ENCODE peak calls at places on chromosomes 1 and 21, in eight cellular contexts. E is GM23248; T is prostate gland; L is tibial nerve; Y is CD8-positive, alpha-beta T cell; I is neuronal stem cell; D is aorta; X is adrenal gland. W is an unnamed sample. For H3K4me1, the result is how much of the 10 kb centered on the place peaks cover.

GRCh38 chr1:204267191-204267601 is 53.4 kb upstream of the GOLT1A start:
- DNase-seq in E (no peak), T (no peak), L (no peak), Y (no peak), I (no peak), D (no peak), X (no peak), W (no peak)

GRCh38 chr21:25691931-25692330 is 42.8 kb downstream of the ATP5PF start:
- DNase-seq in E (no peak), T (no peak), L (no peak), Y (no peak), I (no peak), D (no peak), X (no peak), W (no peak)

GRCh38 chr1:14261395-14261794 is 337.1 kb upstream of the KAZN start:
- DNase-seq in E (no peak), T (no peak), L (no peak), Y (no peak), I (no peak), D (no peak), X (no peak), W (no peak)

GRCh38 chr1:202230061-202230938 is 36.7 kb downstream of the LGR6 start:
- DNase-seq in E (no peak), T (no peak), L (no peak), Y (no peak), I (no peak), D (no peak), X (no peak), W (no peak)

GRCh38 chr1:37814257-37814656 is 6.2 kb upstream of the YRDC start:
- DNase-seq in E (peak), T (no peak), L (no peak), Y (no peak), I (no peak), D (no peak), X (no peak), W (no peak)

GRCh38 chr1:15975358-15975804 is 520 bp downstream of the ZBTB17 start:
- DNase-seq in E (peak), T (no peak), L (no peak), Y (peak), I (no peak), D (no peak), X (peak), W (no peak)

GRCh38 chr1:7827134-7827955 is 25.5 kb downstream of the UTS2 start:
- DNase-seq in E (no peak), T (no peak), L (no peak), Y (peak), I (no peak), D (peak), X (no peak), W (no peak)

GRCh38 chr1:159911668-159912067 is 11.7 kb upstream of the CFAP45 start:
- DNase-seq in E (no peak), T (no peak), L (no peak), Y (no peak), I (no peak), D (peak), X (no peak), W (no peak)

GRCh38 chr1:202599669-202600431 is 110.4 kb downstream of the SYT2 start:
- DNase-seq in E (peak), T (peak), L (peak), Y (no peak), I (peak), D (peak), X (peak), W (peak)

GRCh38 chr1:229562686-229563085 is 4.2 kb upstream of the ABCB10 start:
- DNase-seq in E (no peak), T (no peak), L (no peak), Y (no peak), I (no peak), D (no peak), X (no peak), W (no peak)

GRCh38 chr1:33460947-33461629 is 11.4 kb upstream of the ZSCAN20 start:
- DNase-seq in E (no peak), T (no peak), L (peak), Y (no peak), I (no peak), D (peak), X (no peak), W (no peak)

GRCh38 chr1:151977662-151978230 is 15.9 kb downstream of the S100A10 start:
- DNase-seq in E (no peak), T (no peak), L (no peak), Y (no peak), I (no peak), D (no peak), X (no peak), W (no peak)

GRCh38 chr21:33205476-33205875 is 24.3 kb upstream of the IFNAR2 start:
- DNase-seq in E (no peak), T (no peak), L (no peak), Y (peak), I (no peak), D (no peak), X (no peak), W (no peak)

GRCh38 chr1:197485790-197486189 is 217.7 kb downstream of the CRB1 start:
- DNase-seq in E (no peak), T (no peak), L (no peak), Y (no peak), I (no peak), D (no peak), X (no peak), W (peak)

GRCh38 chr1:236603896-236604217 is 459 bp downstream of the HEATR1 start:
- DNase-seq in E (peak), T (no peak), L (no peak), Y (peak), I (peak), D (no peak), X (peak), W (no peak)

GRCh38 chr1:162388615-162389014 is 7.1 kb downstream of the C1orf226 start:
- DNase-seq in E (no peak), T (no peak), L (no peak), Y (no peak), I (no peak), D (no peak), X (no peak), W (no peak)

GRCh38 chr1:157193219-157193618 is 55.0 kb upstream of the ETV3 start:
- DNase-seq in E (no peak), T (no peak), L (no peak), Y (no peak), I (no peak), D (no peak), X (no peak), W (no peak)

GRCh38 chr1:17635811-17636210 is 96.3 kb downstream of the ARHGEF10L start:
- DNase-seq in E (no peak), T (no peak), L (peak), Y (no peak), I (no peak), D (peak), X (peak), W (no peak)

GRCh38 chr21:16072692-16073091 is 342.9 kb downstream of the USP25 start:
- DNase-seq in E (peak), T (no peak), L (no peak), Y (no peak), I (no peak), D (no peak), X (no peak), W (no peak)

GRCh38 chr1:95201905-95202304 is 32.1 kb upstream of the RWDD3 start:
- DNase-seq in E (no peak), T (no peak), L (no peak), Y (no peak), I (no peak), D (no peak), X (no peak), W (no peak)

GRCh38 chr21:45409466-45410150 is 4.6 kb downstream of the COL18A1 start:
- DNase-seq in E (no peak), T (peak), L (no peak), Y (no peak), I (no peak), D (peak), X (peak), W (no peak)

GRCh38 chr1:39917825-39918224 is 16.1 kb upstream of the MYCL start:
- DNase-seq in E (no peak), T (no peak), L (no peak), Y (no peak), I (no peak), D (no peak), X (no peak), W (no peak)

GRCh38 chr1:63352736-63353135 is 14.7 kb upstream of the ALG6 start:
- DNase-seq in E (no peak), T (no peak), L (no peak), Y (no peak), I (no peak), D (no peak), X (no peak), W (no peak)

GRCh38 chr1:30511563-30512252 is 211.7 kb downstream of the MATN1 start:
- DNase-seq in E (peak), T (no peak), L (no peak), Y (no peak), I (no peak), D (no peak), X (no peak), W (peak)

GRCh38 chr1:41687007-41687406 is 202.5 kb upstream of the EDN2 start:
- DNase-seq in E (no peak), T (no peak), L (no peak), Y (no peak), I (no peak), D (no peak), X (no peak), W (no peak)
- H3K4me1 ChIP-seq in E (under half), T (under half), L (under half), Y (under half), I (under half), D (under half), X (under half), W (under half)

GRCh38 chr1:114756009-114756892 is 1.5 kb downstream of the CSDE1 start:
- DNase-seq in E (peak), T (no peak), L (no peak), Y (no peak), I (no peak), D (no peak), X (no peak), W (no peak)

GRCh38 chr1:114757455-114758250 is at the start of gene CSDE1:
- DNase-seq in E (peak), T (peak), L (peak), Y (peak), I (peak), D (peak), X (peak), W (peak)

GRCh38 chr1:114756949-114757454 is 782 bp downstream of the CSDE1 start:
- DNase-seq in E (peak), T (peak), L (peak), Y (no peak), I (no peak), D (peak), X (peak), W (peak)

GRCh38 chr1:114753143-114753542 is 4.6 kb downstream of the CSDE1 start:
- DNase-seq in E (no peak), T (no peak), L (no peak), Y (no peak), I (no peak), D (no peak), X (no peak), W (no peak)

GRCh38 chr1:114755006-114755936 is 2.5 kb downstream of the CSDE1 start:
- DNase-seq in E (peak), T (no peak), L (no peak), Y (no peak), I (no peak), D (no peak), X (no peak), W (peak)
- H3K4me1 ChIP-seq in E (under half), T (under half), L (under half), Y (half or more), I (under half), D (under half), X (under half), W (under half)

GRCh38 chr1:21933397-21934248 is 3.5 kb downstream of the HSPG2 start:
- DNase-seq in E (peak), T (peak), L (no peak), Y (no peak), I (no peak), D (peak), X (peak), W (peak)

GRCh38 chr1:21929951-21930615 is 7.0 kb downstream of the HSPG2 start:
- DNase-seq in E (no peak), T (no peak), L (no peak), Y (no peak), I (no peak), D (peak), X (no peak), W (no peak)

GRCh38 chr1:21931171-21932093 is 5.7 kb downstream of the HSPG2 start:
- DNase-seq in E (peak), T (no peak), L (peak), Y (no peak), I (no peak), D (peak), X (peak), W (peak)

GRCh38 chr1:21930629-21931170 is 6.4 kb downstream of the HSPG2 start:
- DNase-seq in E (no peak), T (no peak), L (no peak), Y (no peak), I (no peak), D (no peak), X (no peak), W (no peak)

GRCh38 chr1:21932127-21932526 is 5.0 kb downstream of the HSPG2 start:
- DNase-seq in E (peak), T (no peak), L (peak), Y (no peak), I (no peak), D (peak), X (peak), W (no peak)
- H3K4me1 ChIP-seq in E (half or more), T (under half), L (under half), Y (under half), I (under half), D (under half), X (half or more), W (half or more)

GRCh38 chr1:1437033-1437903 is 1.8 kb downstream of the VWA1 start:
- DNase-seq in E (no peak), T (no peak), L (no peak), Y (no peak), I (no peak), D (no peak), X (peak), W (no peak)

GRCh38 chr1:1435911-1436633 is 582 bp downstream of the VWA1 start:
- DNase-seq in E (no peak), T (no peak), L (no peak), Y (no peak), I (no peak), D (no peak), X (peak), W (no peak)

GRCh38 chr1:1435094-1435903 is at the start of gene VWA1:
- DNase-seq in E (peak), T (peak), L (peak), Y (peak), I (no peak), D (no peak), X (peak), W (peak)

GRCh38 chr1:1437904-1438376 is 2.5 kb downstream of the VWA1 start:
- DNase-seq in E (peak), T (no peak), L (no peak), Y (no peak), I (no peak), D (no peak), X (no peak), W (no peak)

GRCh38 chr1:1436634-1437032 is 1.1 kb downstream of the VWA1 start:
- DNase-seq in E (no peak), T (no peak), L (no peak), Y (no peak), I (no peak), D (no peak), X (no peak), W (no peak)
- H3K4me1 ChIP-seq in E (under half), T (under half), L (under half), Y (under half), I (under half), D (under half), X (under half), W (under half)

GRCh38 chr1:79204774-79205173 is 198.2 kb upstream of the ADGRL4 start:
- DNase-seq in E (no peak), T (no peak), L (no peak), Y (no peak), I (no peak), D (no peak), X (no peak), W (no peak)
- H3K4me1 ChIP-seq in E (under half), T (under half), L (under half), Y (under half), I (under half), D (under half), X (under half), W (under half)

DNA sequence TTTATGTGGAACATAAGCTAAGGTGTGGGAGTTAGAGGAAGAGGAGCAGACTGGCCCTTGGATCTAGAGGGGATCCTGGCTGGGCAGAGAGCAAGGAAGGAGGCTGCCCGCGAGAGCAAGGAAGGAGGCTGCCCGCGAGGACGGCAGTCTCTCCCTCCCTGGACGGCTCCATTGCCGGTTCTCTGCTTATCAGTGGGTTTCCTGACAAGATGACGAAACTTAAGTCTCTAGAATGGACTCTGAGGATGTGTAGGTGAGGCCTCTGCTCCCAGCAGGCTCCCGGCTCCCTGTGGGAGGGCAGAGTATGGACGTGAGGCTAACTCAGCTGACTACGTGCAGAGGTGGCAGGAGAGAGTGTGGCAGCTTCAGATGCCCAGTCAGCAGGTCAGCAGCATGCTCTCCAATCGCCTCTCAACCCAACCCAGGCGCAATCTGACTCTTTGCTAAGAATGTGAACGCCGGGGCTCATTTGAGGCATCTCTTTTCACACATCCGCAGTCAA is 6.1 kb downstream of the MYBPHL start:
- DNase-seq in E (no peak), T (no peak), L (no peak), Y (no peak), I (no peak), D (no peak), X (no peak), W (no peak)
- H3K4me1 ChIP-seq in E (under half), T (under half), L (under half), Y (under half), I (under half), D (under half), X (under half), W (under half)

GRCh38 chr1:43304287-43304615 is 3.5 kb downstream of the TIE1 start:
- DNase-seq in E (no peak), T (no peak), L (no peak), Y (no peak), I (no peak), D (no peak), X (no peak), W (no peak)
- H3K4me1 ChIP-seq in E (under half), T (under half), L (under half), Y (under half), I (under half), D (under half), X (under half), W (under half)

GRCh38 chr1:234978397-234979291 is 150.0 kb downstream of the TOMM20 start:
- DNase-seq in E (peak), T (no peak), L (peak), Y (peak), I (no peak), D (peak), X (peak), W (peak)
- H3K4me1 ChIP-seq in E (half or more), T (under half), L (under half), Y (under half), I (under half), D (under half), X (half or more), W (half or more)

W was measured in PC-9.